ENCODE peak calls at places on chromosomes 6 and 20, in five cellular contexts. G, C, I, T and A are unnamed samples.

GRCh38 chr20:58714340-58714922 is 21.8 kb downstream of the NPEPL1 start:
- DNase-seq in C (no peak), T (peak), I (no peak), G (peak), A (peak)

GRCh38 chr20:11003341-11003740 is 329.5 kb upstream of the JAG1 start:
- DNase-seq in T (no peak), I (no peak), C (no peak), G (no peak), A (no peak)

GRCh38 chr20:63774348-63774735 is 34.8 kb downstream of the SLC2A4RG start:
- DNase-seq in I (no peak), T (peak), C (no peak), G (no peak), A (no peak)

GRCh38 chr20:36493013-36493800 is 48.1 kb upstream of the MYL9 start:
- DNase-seq in G (peak), T (peak), C (no peak), I (no peak), A (no peak)

GRCh38 chr20:2871111-2871465 is 2.2 kb upstream of the PTPRA start:
- DNase-seq in T (no peak), I (no peak), G (no peak), C (no peak), A (no peak)

GRCh38 chr20:64075556-64075955 is 3.8 kb downstream of the RGS19 start:
- DNase-seq in C (no peak), T (no peak), G (no peak), I (no peak), A (no peak)

GRCh38 chr20:32977281-32978008 is 26.8 kb downstream of the SUN5 start:
- DNase-seq in I (no peak), G (no peak), T (no peak), C (no peak), A (no peak)

GRCh38 chr6:37514377-37514776 is 14.7 kb upstream of the CCDC167 start:
- DNase-seq in I (no peak), T (no peak), C (no peak), G (no peak), A (no peak)

GRCh38 chr20:23637282-23638221 is at the start of gene CST3:
- DNase-seq in C (peak), G (peak), T (peak), I (peak), A (peak)

GRCh38 chr20:23638309-23638708 is 554 bp upstream of the CST3 start:
- DNase-seq in T (no peak), C (no peak), I (no peak), G (no peak), A (no peak)

GRCh38 chr20:23636908-23637281 is 860 bp downstream of the CST3 start:
- DNase-seq in C (no peak), G (no peak), T (no peak), I (no peak), A (no peak)

GRCh38 chr20:23634985-23635767 is 2.6 kb downstream of the CST3 start:
- DNase-seq in G (no peak), T (no peak), C (no peak), I (no peak), A (peak)

GRCh38 chr20:23636182-23636907 is 1.4 kb downstream of the CST3 start:
- DNase-seq in T (no peak), G (no peak), I (no peak), C (no peak), A (peak)
- TF ChIP-seq EP300 in T (no peak), G (no peak), I (no peak), C (no peak), A (no peak)

DNA sequence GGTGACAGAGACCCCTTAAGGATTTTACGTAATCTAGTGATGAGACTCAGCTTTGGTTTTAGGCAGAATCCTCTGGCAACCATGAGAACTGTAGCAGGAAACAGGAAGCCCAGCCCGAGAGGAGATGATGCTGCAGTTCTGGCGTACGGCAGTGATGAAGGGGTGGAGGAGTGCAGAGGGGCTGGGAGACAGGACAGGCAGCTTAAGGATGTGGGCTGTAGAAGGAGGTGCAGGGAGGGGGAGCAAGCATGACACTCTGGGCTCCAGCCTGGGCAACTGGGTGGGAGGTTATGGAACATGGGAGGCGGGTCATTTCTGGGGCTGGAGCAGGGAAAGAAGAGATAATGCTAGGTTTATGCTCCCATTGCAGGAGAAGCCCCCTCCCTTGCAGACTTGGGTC is 67.1 kb downstream of the LRFN2 start:
- DNase-seq in C (no peak), T (no peak), I (no peak), G (no peak), A (no peak)
- H3K27ac ChIP-seq in C (no peak), T (no peak), I (no peak), G (no peak), A (no peak)

DNA sequence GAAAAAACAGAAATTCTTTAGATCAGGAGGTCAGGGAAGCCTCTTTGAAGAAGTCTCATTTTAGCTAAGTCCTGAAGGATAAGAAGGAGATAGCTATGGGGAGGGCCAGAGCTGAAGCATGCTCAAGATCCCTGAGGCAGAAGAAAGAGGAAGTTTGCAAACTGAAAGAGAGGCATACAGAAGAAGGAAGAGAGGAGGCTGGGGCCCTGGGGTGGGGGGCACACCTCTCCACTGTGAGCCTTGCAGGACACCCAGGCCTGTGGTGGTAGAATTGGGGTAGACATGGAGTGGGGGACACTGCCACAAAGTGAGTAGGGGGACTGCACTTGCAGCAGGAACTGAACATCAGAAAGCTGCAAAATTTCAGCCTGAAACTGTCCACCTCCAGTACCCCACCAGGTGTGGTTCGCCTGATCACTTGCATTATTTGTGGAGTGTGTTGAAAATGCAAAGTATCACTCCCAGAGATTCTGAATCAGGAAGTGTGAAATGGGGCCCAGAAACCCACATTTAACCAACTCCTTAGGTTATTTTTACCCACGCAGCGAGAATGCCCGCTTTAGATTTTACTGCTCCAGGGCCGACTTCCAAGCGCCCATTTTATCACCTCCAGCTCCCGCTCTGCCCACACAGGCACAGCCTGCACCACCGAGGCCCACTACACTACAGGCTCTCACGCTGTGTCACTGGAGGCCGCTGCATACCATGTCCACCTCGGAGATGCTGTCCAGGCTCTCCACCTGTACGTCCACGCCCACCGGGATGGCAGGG is 44.0 kb downstream of the GABRR2 start:
- DNase-seq in T (no peak), G (no peak), I (no peak), C (no peak), A (no peak)
- TF ChIP-seq CTCF in T (no peak), G (no peak), I (no peak), C (no peak), A (no peak)

GRCh38 chr6:88135578-88136114 is 30.5 kb downstream of the CNR1 start:
- DNase-seq in C (no peak), T (no peak), G (no peak), I (no peak), A (no peak)
- TF ChIP-seq EP300 in C (no peak), T (no peak), G (no peak), I (no peak), A (no peak)

GRCh38 chr6:137910424-137910834 is 43.4 kb downstream of the TNFAIP3 start:
- DNase-seq in T (no peak), C (no peak), I (no peak), G (no peak), A (no peak)
- H3K27ac ChIP-seq in T (no peak), C (no peak), I (no peak), G (no peak), A (no peak)